ENCODE peak calls at places on chromosomes 2 and 18, in seven cellular contexts. K, R, S, G, Y, Z and P are unnamed samples.

GRCh38 chr2:15041429-15041837 is 408.9 kb downstream of the LRATD1 start:
- DNase-seq in K (peak), Z (no peak), R (no peak), G (no peak), S (no peak), Y (no peak), P (no peak)

GRCh38 chr18:9712606-9713005 is 4.5 kb downstream of the RAB31 start:
- DNase-seq in Z (no peak), R (peak), G (no peak), S (no peak), K (no peak), Y (no peak), P (no peak)

GRCh38 chr18:22300665-22301636 is 116.8 kb downstream of the CTAGE1 start:
- DNase-seq in K (no peak), Z (no peak), R (no peak), G (no peak), Y (no peak), S (no peak), P (no peak)

GRCh38 chr2:156329031-156329921 is 3.2 kb downstream of the NR4A2 start:
- DNase-seq in S (no peak), K (no peak), R (no peak), Z (no peak), G (no peak), Y (no peak), P (no peak)

GRCh38 chr2:4674007-4674406 is 970.6 kb downstream of the DCDC2C start:
- DNase-seq in G (no peak), K (peak), Y (no peak), R (no peak), Z (no peak), S (no peak), P (no peak)

GRCh38 chr18:2971741-2972552 is 41.0 kb downstream of the LPIN2 start:
- DNase-seq in R (peak), G (no peak), Z (peak), K (no peak), S (no peak), Y (no peak), P (no peak)

GRCh38 chr2:29187926-29188325 is 72.7 kb downstream of the CLIP4 start:
- DNase-seq in Z (no peak), S (no peak), R (no peak), K (no peak), Y (no peak), G (no peak), P (no peak)

GRCh38 chr2:187188783-187189631 is 259.0 kb downstream of the CALCRL start:
- DNase-seq in Y (no peak), S (no peak), Z (no peak), R (no peak), G (no peak), K (peak), P (no peak)

GRCh38 chr2:106316937-106317336 is 122.8 kb upstream of the UXS1 start:
- DNase-seq in S (no peak), K (peak), G (no peak), Y (no peak), Z (no peak), R (no peak), P (no peak)

GRCh38 chr18:54946149-54946581 is 13.1 kb downstream of the CCDC68 start:
- DNase-seq in K (no peak), Z (peak), R (no peak), Y (no peak), S (no peak), G (peak), P (no peak)

GRCh38 chr2:204967199-204967995 is 422.1 kb downstream of the PARD3B start:
- DNase-seq in Y (no peak), S (no peak), R (no peak), G (no peak), K (peak), Z (peak), P (no peak)

GRCh38 chr2:67923696-67924095 is 139.1 kb downstream of the C1D start:
- DNase-seq in Z (no peak), S (no peak), R (no peak), Y (no peak), K (peak), G (no peak), P (no peak)

GRCh38 chr2:144515694-144516416 is 4.1 kb downstream of the ZEB2 start:
- DNase-seq in R (no peak), G (no peak), K (peak), Z (peak), Y (no peak), S (peak), P (peak)

GRCh38 chr2:203669820-203670219 is 36.6 kb upstream of the CD28 start:
- DNase-seq in R (no peak), Z (no peak), K (no peak), G (no peak), S (no peak), Y (no peak), P (no peak)

GRCh38 chr2:16177671-16178180 is 237.4 kb downstream of the MYCN start:
- DNase-seq in Z (no peak), S (no peak), K (no peak), G (no peak), Y (no peak), R (no peak), P (no peak)

GRCh38 chr2:70683455-70683854 is 84.5 kb downstream of the ADD2 start:
- DNase-seq in Z (no peak), R (no peak), S (peak), Y (no peak), G (no peak), K (no peak), P (no peak)

GRCh38 chr2:66919286-66919685 is 477.8 kb upstream of the ETAA1 start:
- DNase-seq in Y (no peak), K (no peak), Z (no peak), S (no peak), G (no peak), R (no peak), P (no peak)

GRCh38 chr2:198042189-198042588 is 237.8 kb downstream of the PLCL1 start:
- DNase-seq in S (no peak), Y (no peak), G (no peak), R (no peak), Z (no peak), K (no peak), P (no peak)

GRCh38 chr2:85390941-85391669 is 19.1 kb downstream of the CAPG start:
- DNase-seq in K (no peak), S (peak), Z (peak), R (no peak), G (no peak), Y (no peak), P (peak)

GRCh38 chr2:156322103-156322671 is 10.3 kb downstream of the NR4A2 start:
- DNase-seq in Z (no peak), R (no peak), S (no peak), K (no peak), Y (no peak), G (no peak), P (no peak)

GRCh38 chr2:121790276-121790956 is 35.0 kb downstream of the TSN start:
- DNase-seq in R (no peak), Y (no peak), K (no peak), Z (no peak), S (peak), G (peak), P (no peak)

GRCh38 chr2:102803041-102803896 is 41.4 kb downstream of the TMEM182 start:
- DNase-seq in R (no peak), Y (no peak), K (no peak), G (no peak), Z (no peak), S (no peak), P (no peak)